ENCODE peak calls at places on chromosomes 5 and 9, in nine cellular contexts. One of them, this sample, is unnamed.

GRCh38 chr9:123218831-123219230 is 49.6 kb downstream of the STRBP start:
- DNase-seq in cardiac muscle cell: no peak
- DNase-seq in WERI-Rb-1: no peak
- DNase-seq in esophagus muscularis mucosa: no peak
- DNase-seq in CD8-positive, alpha-beta T cell: no peak
- DNase-seq in colonic mucosa: no peak
- DNase-seq in right atrium auricular region: no peak
- DNase-seq in neuronal stem cell: no peak
- DNase-seq in lung: no peak
- DNase-seq in this sample: no peak

GRCh38 chr5:135332519-135333150 is 66.4 kb downstream of the MACROH2A1 start:
- DNase-seq in cardiac muscle cell: peak
- DNase-seq in WERI-Rb-1: no peak
- DNase-seq in esophagus muscularis mucosa: no peak
- DNase-seq in CD8-positive, alpha-beta T cell: no peak
- DNase-seq in colonic mucosa: no peak
- DNase-seq in right atrium auricular region: no peak
- DNase-seq in neuronal stem cell: peak
- DNase-seq in lung: no peak
- DNase-seq in this sample: no peak

GRCh38 chr5:60487885-60488425 is 212.0 kb downstream of the DEPDC1B start:
- DNase-seq in cardiac muscle cell: no peak
- DNase-seq in WERI-Rb-1: peak
- DNase-seq in esophagus muscularis mucosa: no peak
- DNase-seq in CD8-positive, alpha-beta T cell: no peak
- DNase-seq in colonic mucosa: peak
- DNase-seq in right atrium auricular region: no peak
- DNase-seq in neuronal stem cell: no peak
- DNase-seq in lung: no peak
- DNase-seq in this sample: no peak

GRCh38 chr9:123361086-123361730 is 5.2 kb downstream of the CRB2 start:
- DNase-seq in cardiac muscle cell: no peak
- DNase-seq in WERI-Rb-1: no peak
- DNase-seq in esophagus muscularis mucosa: no peak
- DNase-seq in CD8-positive, alpha-beta T cell: no peak
- DNase-seq in colonic mucosa: peak
- DNase-seq in right atrium auricular region: no peak
- DNase-seq in neuronal stem cell: no peak
- DNase-seq in lung: no peak
- DNase-seq in this sample: no peak

GRCh38 chr9:75814667-75815066 is 75.8 kb upstream of the PCSK5 start:
- DNase-seq in cardiac muscle cell: no peak
- DNase-seq in WERI-Rb-1: no peak
- DNase-seq in esophagus muscularis mucosa: no peak
- DNase-seq in CD8-positive, alpha-beta T cell: no peak
- DNase-seq in colonic mucosa: no peak
- DNase-seq in right atrium auricular region: no peak
- DNase-seq in neuronal stem cell: no peak
- DNase-seq in lung: no peak
- DNase-seq in this sample: no peak

GRCh38 chr5:141393267-141393666 is 834 bp downstream of the PCDHGA8 start:
- DNase-seq in cardiac muscle cell: no peak
- DNase-seq in WERI-Rb-1: no peak
- DNase-seq in esophagus muscularis mucosa: no peak
- DNase-seq in CD8-positive, alpha-beta T cell: no peak
- DNase-seq in colonic mucosa: no peak
- DNase-seq in right atrium auricular region: no peak
- DNase-seq in neuronal stem cell: no peak
- DNase-seq in lung: no peak
- DNase-seq in this sample: no peak

GRCh38 chr9:76216161-76216649 is 178.0 kb downstream of the RFK start:
- DNase-seq in cardiac muscle cell: peak
- DNase-seq in WERI-Rb-1: no peak
- DNase-seq in esophagus muscularis mucosa: no peak
- DNase-seq in CD8-positive, alpha-beta T cell: no peak
- DNase-seq in colonic mucosa: no peak
- DNase-seq in right atrium auricular region: no peak
- DNase-seq in neuronal stem cell: no peak
- DNase-seq in lung: no peak
- DNase-seq in this sample: no peak

GRCh38 chr9:91837982-91838731 is 111.9 kb downstream of the ROR2 start:
- DNase-seq in cardiac muscle cell: peak
- DNase-seq in WERI-Rb-1: peak
- DNase-seq in esophagus muscularis mucosa: no peak
- DNase-seq in CD8-positive, alpha-beta T cell: no peak
- DNase-seq in colonic mucosa: peak
- DNase-seq in right atrium auricular region: peak
- DNase-seq in neuronal stem cell: no peak
- DNase-seq in lung: peak
- DNase-seq in this sample: no peak

GRCh38 chr9:96383165-96383939 is at the start of gene SLC35D2:
- DNase-seq in cardiac muscle cell: peak
- DNase-seq in WERI-Rb-1: no peak
- DNase-seq in esophagus muscularis mucosa: no peak
- DNase-seq in CD8-positive, alpha-beta T cell: peak
- DNase-seq in colonic mucosa: peak
- DNase-seq in right atrium auricular region: no peak
- DNase-seq in neuronal stem cell: peak
- DNase-seq in lung: peak
- DNase-seq in this sample: no peak

GRCh38 chr5:31738199-31738598 is 99.3 kb downstream of the PDZD2 start:
- DNase-seq in cardiac muscle cell: no peak
- DNase-seq in WERI-Rb-1: no peak
- DNase-seq in esophagus muscularis mucosa: no peak
- DNase-seq in CD8-positive, alpha-beta T cell: no peak
- DNase-seq in colonic mucosa: no peak
- DNase-seq in right atrium auricular region: no peak
- DNase-seq in neuronal stem cell: no peak
- DNase-seq in lung: no peak
- DNase-seq in this sample: no peak

GRCh38 chr5:69024241-69024651 is 69.6 kb upstream of the SLC30A5 start:
- DNase-seq in cardiac muscle cell: peak
- DNase-seq in WERI-Rb-1: peak
- DNase-seq in esophagus muscularis mucosa: no peak
- DNase-seq in CD8-positive, alpha-beta T cell: no peak
- DNase-seq in colonic mucosa: peak
- DNase-seq in right atrium auricular region: no peak
- DNase-seq in neuronal stem cell: peak
- DNase-seq in lung: no peak
- DNase-seq in this sample: no peak

GRCh38 chr9:115295749-115296148 is 177.8 kb upstream of the TNC start:
- DNase-seq in cardiac muscle cell: no peak
- DNase-seq in WERI-Rb-1: no peak
- DNase-seq in esophagus muscularis mucosa: no peak
- DNase-seq in CD8-positive, alpha-beta T cell: no peak
- DNase-seq in colonic mucosa: peak
- DNase-seq in right atrium auricular region: no peak
- DNase-seq in neuronal stem cell: no peak
- DNase-seq in lung: no peak
- DNase-seq in this sample: no peak

GRCh38 chr9:98791147-98792095 is 4.9 kb downstream of the ANKS6 start:
- DNase-seq in cardiac muscle cell: peak
- DNase-seq in WERI-Rb-1: peak
- DNase-seq in esophagus muscularis mucosa: peak
- DNase-seq in CD8-positive, alpha-beta T cell: peak
- DNase-seq in colonic mucosa: peak
- DNase-seq in right atrium auricular region: peak
- DNase-seq in neuronal stem cell: peak
- DNase-seq in lung: peak
- DNase-seq in this sample: no peak

GRCh38 chr5:139575751-139576150 is 14.6 kb downstream of the UBE2D2 start:
- DNase-seq in cardiac muscle cell: no peak
- DNase-seq in WERI-Rb-1: no peak
- DNase-seq in esophagus muscularis mucosa: no peak
- DNase-seq in CD8-positive, alpha-beta T cell: no peak
- DNase-seq in colonic mucosa: no peak
- DNase-seq in right atrium auricular region: no peak
- DNase-seq in neuronal stem cell: no peak
- DNase-seq in lung: no peak
- DNase-seq in this sample: no peak

GRCh38 chr9:128497824-128498610 is 6.5 kb upstream of the GLE1 start:
- DNase-seq in cardiac muscle cell: no peak
- DNase-seq in WERI-Rb-1: no peak
- DNase-seq in esophagus muscularis mucosa: no peak
- DNase-seq in CD8-positive, alpha-beta T cell: no peak
- DNase-seq in colonic mucosa: no peak
- DNase-seq in right atrium auricular region: no peak
- DNase-seq in neuronal stem cell: no peak
- DNase-seq in lung: no peak
- DNase-seq in this sample: peak

DNA sequence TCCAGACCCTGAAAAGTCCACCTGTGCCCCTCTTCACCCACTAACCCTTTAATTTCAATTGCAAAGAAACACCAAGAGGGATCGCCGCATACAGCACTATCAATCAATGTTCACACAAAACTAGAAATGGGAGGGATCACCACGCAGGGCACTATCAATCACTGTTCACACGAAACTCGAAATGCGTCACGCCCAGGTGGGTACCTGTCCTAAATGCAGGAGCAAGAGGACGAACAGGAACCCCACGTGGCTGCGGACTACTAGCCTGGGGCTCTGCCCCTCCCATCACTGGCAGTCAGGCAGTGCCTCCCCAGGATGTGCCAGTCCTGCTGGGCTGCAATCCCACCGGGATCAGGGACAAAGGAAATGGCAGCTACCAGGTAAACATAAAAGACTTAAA is 28.2 kb downstream of the RASGEF1C start:
- DNase-seq in cardiac muscle cell: no peak
- DNase-seq in WERI-Rb-1: no peak
- DNase-seq in esophagus muscularis mucosa: no peak
- DNase-seq in CD8-positive, alpha-beta T cell: no peak
- DNase-seq in colonic mucosa: peak
- DNase-seq in right atrium auricular region: peak
- DNase-seq in neuronal stem cell: no peak
- DNase-seq in lung: no peak
- DNase-seq in this sample: no peak
- H3K27ac ChIP-seq in cardiac muscle cell: no peak
- H3K27ac ChIP-seq in WERI-Rb-1: no peak
- H3K27ac ChIP-seq in esophagus muscularis mucosa: no peak
- H3K27ac ChIP-seq in CD8-positive, alpha-beta T cell: no peak
- H3K27ac ChIP-seq in colonic mucosa: no peak
- H3K27ac ChIP-seq in right atrium auricular region: no peak
- H3K27ac ChIP-seq in neuronal stem cell: no peak
- H3K27ac ChIP-seq in lung: no peak
- H3K27ac ChIP-seq in this sample: no peak

GRCh38 chr9:5470816-5471215 is 20.5 kb downstream of the CD274 start:
- DNase-seq in cardiac muscle cell: no peak
- DNase-seq in WERI-Rb-1: no peak
- DNase-seq in esophagus muscularis mucosa: no peak
- DNase-seq in CD8-positive, alpha-beta T cell: no peak
- DNase-seq in colonic mucosa: no peak
- DNase-seq in right atrium auricular region: no peak
- DNase-seq in neuronal stem cell: no peak
- DNase-seq in lung: no peak
- DNase-seq in this sample: no peak
- H3K27ac ChIP-seq in cardiac muscle cell: no peak
- H3K27ac ChIP-seq in WERI-Rb-1: no peak
- H3K27ac ChIP-seq in esophagus muscularis mucosa: no peak
- H3K27ac ChIP-seq in CD8-positive, alpha-beta T cell: no peak
- H3K27ac ChIP-seq in colonic mucosa: no peak
- H3K27ac ChIP-seq in right atrium auricular region: no peak
- H3K27ac ChIP-seq in neuronal stem cell: no peak
- H3K27ac ChIP-seq in lung: no peak
- H3K27ac ChIP-seq in this sample: no peak

GRCh38 chr5:143263272-143263810 is 140.1 kb downstream of the NR3C1 start:
- DNase-seq in cardiac muscle cell: no peak
- DNase-seq in WERI-Rb-1: no peak
- DNase-seq in esophagus muscularis mucosa: no peak
- DNase-seq in CD8-positive, alpha-beta T cell: no peak
- DNase-seq in colonic mucosa: no peak
- DNase-seq in right atrium auricular region: no peak
- DNase-seq in neuronal stem cell: no peak
- DNase-seq in lung: no peak
- DNase-seq in this sample: no peak

GRCh38 chr5:143259254-143259605 is 144.3 kb downstream of the NR3C1 start:
- DNase-seq in cardiac muscle cell: no peak
- DNase-seq in WERI-Rb-1: no peak
- DNase-seq in esophagus muscularis mucosa: no peak
- DNase-seq in CD8-positive, alpha-beta T cell: no peak
- DNase-seq in colonic mucosa: no peak
- DNase-seq in right atrium auricular region: no peak
- DNase-seq in neuronal stem cell: no peak
- DNase-seq in lung: no peak
- DNase-seq in this sample: no peak

GRCh38 chr5:143261748-143262392 is 141.6 kb downstream of the NR3C1 start:
- DNase-seq in cardiac muscle cell: peak
- DNase-seq in WERI-Rb-1: no peak
- DNase-seq in esophagus muscularis mucosa: no peak
- DNase-seq in CD8-positive, alpha-beta T cell: no peak
- DNase-seq in colonic mucosa: no peak
- DNase-seq in right atrium auricular region: no peak
- DNase-seq in neuronal stem cell: no peak
- DNase-seq in lung: no peak
- DNase-seq in this sample: no peak

GRCh38 chr5:143265995-143266394 is 137.5 kb downstream of the NR3C1 start:
- DNase-seq in cardiac muscle cell: no peak
- DNase-seq in WERI-Rb-1: no peak
- DNase-seq in esophagus muscularis mucosa: no peak
- DNase-seq in CD8-positive, alpha-beta T cell: no peak
- DNase-seq in colonic mucosa: no peak
- DNase-seq in right atrium auricular region: no peak
- DNase-seq in neuronal stem cell: no peak
- DNase-seq in lung: no peak
- DNase-seq in this sample: no peak

DNA sequence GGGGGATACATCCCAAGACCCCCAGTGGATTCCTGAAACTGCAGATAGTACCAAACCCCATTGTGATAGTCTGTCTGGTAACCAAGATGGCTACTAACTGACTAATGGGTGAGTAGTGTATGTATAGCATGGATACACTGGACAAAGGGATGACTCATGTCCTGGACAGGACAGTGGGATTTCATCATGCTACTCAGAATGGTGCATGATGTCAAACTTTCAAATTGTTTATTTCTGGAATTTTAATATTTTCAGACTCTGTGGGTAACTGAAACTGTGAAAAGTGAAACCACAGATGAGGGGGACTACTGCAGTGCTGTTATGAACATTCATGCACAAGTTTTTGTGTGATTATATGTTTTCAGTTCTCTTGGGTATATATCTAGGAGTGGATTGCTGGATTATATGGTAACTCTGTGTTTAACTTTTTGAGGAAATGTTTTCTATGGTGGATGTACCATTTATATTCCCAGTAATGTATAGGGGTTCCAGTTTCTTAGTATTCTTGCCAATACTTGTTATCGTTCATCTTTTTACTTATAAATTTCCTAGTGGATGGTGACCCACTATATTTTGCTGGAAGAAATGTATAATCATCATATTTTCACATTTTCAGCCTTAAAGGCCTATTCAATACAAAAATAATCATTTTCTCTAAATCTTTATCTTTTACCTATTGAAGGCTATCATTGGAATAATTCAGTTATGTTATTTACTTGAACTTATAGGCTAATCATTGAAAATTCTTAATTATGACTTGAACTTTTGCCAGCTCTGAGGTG is 140.9 kb downstream of the NR3C1 start:
- DNase-seq in cardiac muscle cell: peak
- DNase-seq in WERI-Rb-1: no peak
- DNase-seq in esophagus muscularis mucosa: no peak
- DNase-seq in CD8-positive, alpha-beta T cell: no peak
- DNase-seq in colonic mucosa: no peak
- DNase-seq in right atrium auricular region: no peak
- DNase-seq in neuronal stem cell: no peak
- DNase-seq in lung: no peak
- DNase-seq in this sample: no peak
- H3K27ac ChIP-seq in cardiac muscle cell: no peak
- H3K27ac ChIP-seq in WERI-Rb-1: no peak
- H3K27ac ChIP-seq in esophagus muscularis mucosa: no peak
- H3K27ac ChIP-seq in CD8-positive, alpha-beta T cell: no peak
- H3K27ac ChIP-seq in colonic mucosa: no peak
- H3K27ac ChIP-seq in right atrium auricular region: no peak
- H3K27ac ChIP-seq in neuronal stem cell: no peak
- H3K27ac ChIP-seq in lung: no peak
- H3K27ac ChIP-seq in this sample: no peak

GRCh38 chr9:134670042-134670525 is 28.5 kb downstream of the COL5A1 start:
- DNase-seq in cardiac muscle cell: peak
- DNase-seq in WERI-Rb-1: no peak
- DNase-seq in esophagus muscularis mucosa: no peak
- DNase-seq in CD8-positive, alpha-beta T cell: no peak
- DNase-seq in colonic mucosa: no peak
- DNase-seq in right atrium auricular region: no peak
- DNase-seq in neuronal stem cell: no peak
- DNase-seq in lung: no peak
- DNase-seq in this sample: no peak
- H3K27ac ChIP-seq in cardiac muscle cell: no peak
- H3K27ac ChIP-seq in WERI-Rb-1: no peak
- H3K27ac ChIP-seq in esophagus muscularis mucosa: peak
- H3K27ac ChIP-seq in CD8-positive, alpha-beta T cell: no peak
- H3K27ac ChIP-seq in colonic mucosa: no peak
- H3K27ac ChIP-seq in right atrium auricular region: no peak
- H3K27ac ChIP-seq in neuronal stem cell: no peak
- H3K27ac ChIP-seq in lung: no peak
- H3K27ac ChIP-seq in this sample: no peak

This sample was measured in caudate nucleus.